ENCODE peak calls at places on chromosomes 11 and 22, in eight cellular contexts. J is mammary epithelial cell, P is GM12878, H is A549, C is breast epithelium, D is transverse colon, Y is uterus, O is adrenal gland. V is an unnamed sample. For H3K4me1, the result is how much of the 10 kb centered on the place peaks cover.

GRCh38 chr11:30155428-30155827 is 75.4 kb upstream of the FSHB start:
- DNase-seq in P (no peak), D (no peak), C (no peak), Y (no peak), H (no peak), O (no peak), J (no peak), V (no peak)

GRCh38 chr22:33389927-33390326 is 331.7 kb upstream of the SYN3 start:
- DNase-seq in H (no peak), D (no peak), O (no peak), C (no peak), J (no peak), Y (no peak), P (no peak), V (no peak)

GRCh38 chr22:38798496-38798895 is 4.6 kb upstream of the DNAL4 start:
- DNase-seq in C (no peak), D (no peak), O (no peak), H (no peak), P (no peak), Y (no peak), J (no peak), V (no peak)

GRCh38 chr11:17898071-17898470 is 114.8 kb downstream of the SERGEF start:
- DNase-seq in D (no peak), C (no peak), J (no peak), O (no peak), H (no peak), Y (no peak), P (no peak), V (no peak)

GRCh38 chr11:67400942-67401494 is 640 bp downstream of the PPP1CA start:
- DNase-seq in C (no peak), O (no peak), D (no peak), Y (peak), H (no peak), P (no peak), J (no peak), V (no peak)

GRCh38 chr11:134384406-134384805 is 27.6 kb downstream of the B3GAT1 start:
- DNase-seq in C (no peak), P (no peak), J (no peak), D (no peak), H (no peak), Y (no peak), O (no peak), V (no peak)

GRCh38 chr11:3859373-3859881 is 4.0 kb downstream of the STIM1 start:
- DNase-seq in H (no peak), Y (no peak), O (no peak), C (no peak), D (peak), P (no peak), J (no peak), V (peak)

GRCh38 chr11:115678942-115679341 is 174.7 kb upstream of the CADM1 start:
- DNase-seq in J (no peak), P (no peak), O (no peak), C (no peak), H (peak), D (peak), Y (no peak), V (peak)

GRCh38 chr11:126804363-126804762 is 196.2 kb downstream of the KIRREL3 start:
- DNase-seq in P (no peak), J (no peak), O (no peak), Y (no peak), C (no peak), H (no peak), D (no peak), V (no peak)

GRCh38 chr11:129881570-129882170 is 13.7 kb downstream of the NFRKB start:
- DNase-seq in C (no peak), H (peak), Y (no peak), O (peak), J (peak), P (no peak), D (no peak), V (no peak)

GRCh38 chr22:21761086-21761485 is 25.5 kb upstream of the YPEL1 start:
- DNase-seq in H (no peak), J (no peak), P (no peak), C (no peak), D (no peak), O (no peak), Y (no peak), V (no peak)

GRCh38 chr11:119832132-119832531 is 103.1 kb upstream of the NECTIN1 start:
- DNase-seq in O (no peak), P (no peak), H (no peak), J (no peak), C (no peak), Y (no peak), D (no peak), V (no peak)

GRCh38 chr11:122042981-122043380 is 73.0 kb downstream of the BLID start:
- DNase-seq in D (no peak), C (no peak), H (no peak), J (no peak), P (no peak), O (no peak), Y (no peak), V (no peak)

GRCh38 chr11:128290106-128290840 is 297.1 kb downstream of the ETS1 start:
- DNase-seq in Y (peak), O (peak), D (peak), C (peak), H (peak), J (peak), P (peak), V (peak)

DNA sequence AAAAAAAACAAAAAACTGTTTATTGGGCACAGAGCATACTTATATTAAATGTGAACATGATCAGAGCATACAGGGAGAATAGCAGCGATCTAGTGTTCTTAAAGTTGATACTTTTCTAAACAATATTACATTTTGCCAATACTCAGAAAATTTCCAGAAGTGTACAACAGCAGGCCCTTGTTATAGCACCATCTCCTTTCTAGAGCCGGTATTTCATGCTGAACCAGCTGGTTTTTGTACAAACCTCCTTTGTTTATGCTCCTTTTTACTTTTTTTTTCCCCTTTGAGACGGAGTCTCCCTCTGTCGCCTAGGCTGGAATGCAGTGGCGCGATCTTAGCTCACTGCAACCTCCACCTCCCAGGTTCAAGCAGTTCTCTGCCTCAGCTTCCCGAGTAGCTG is 90.7 kb downstream of the PPP6R3 start:
- DNase-seq in P (no peak), D (no peak), J (no peak), O (no peak), H (no peak), Y (no peak), C (no peak), V (no peak)
- H3K4me1 ChIP-seq in P (under half), D (under half), J (under half), O (under half), H (under half), Y (under half), C (under half), V (under half)

GRCh38 chr22:40817737-40818136 is 1.4 kb downstream of the SLC25A17 start:
- DNase-seq in J (no peak), O (no peak), C (no peak), P (peak), Y (no peak), H (no peak), D (no peak), V (no peak)
- H3K27ac ChIP-seq in J (peak), O (no peak), C (no peak), P (peak), Y (peak), H (no peak), D (no peak), V (no peak)

GRCh38 chr11:20022363-20023081 is 137.8 kb downstream of the DBX1 start:
- DNase-seq in Y (no peak), P (no peak), J (peak), D (no peak), C (no peak), H (peak), O (no peak), V (no peak)
- TF ChIP-seq CTCF in Y (no peak), P (no peak), J (no peak), D (no peak), C (no peak), H (no peak), O (no peak), V (no peak)

DNA sequence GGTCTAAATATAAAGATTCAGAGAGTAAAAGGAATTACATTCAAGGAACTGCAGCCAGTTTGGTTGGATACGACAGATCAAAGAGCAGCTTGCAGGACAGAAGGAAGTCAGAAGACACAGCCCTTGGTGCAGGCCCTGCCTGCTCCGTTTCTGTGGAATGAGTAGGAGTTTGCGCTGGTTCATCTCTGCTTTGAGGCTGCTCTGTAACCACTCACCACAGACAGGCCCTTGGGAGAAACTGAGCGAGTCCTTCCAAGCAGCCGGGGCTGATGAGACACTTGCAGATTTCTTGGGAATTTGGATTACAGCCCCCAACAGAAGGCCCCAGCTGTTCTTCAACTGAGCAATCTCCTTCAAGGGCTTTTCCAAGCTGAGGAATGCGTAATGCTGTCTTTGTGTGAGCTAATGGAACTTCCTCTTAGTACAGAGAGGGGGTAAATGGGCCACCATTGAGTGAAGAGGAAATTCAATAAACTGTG is 16.4 kb downstream of the IL10RA start:
- DNase-seq in D (peak), O (no peak), Y (peak), P (no peak), J (no peak), H (no peak), C (no peak), V (peak)
- H3K4me1 ChIP-seq in D (under half), O (under half), Y (under half), P (half or more), J (under half), H (under half), C (under half), V (under half)

GRCh38 chr11:408154-409007 is 6.4 kb downstream of the SIGIRR start:
- DNase-seq in Y (no peak), H (no peak), J (no peak), C (no peak), O (no peak), P (no peak), D (no peak), V (no peak)
- H3K27ac ChIP-seq in Y (no peak), H (no peak), J (no peak), C (no peak), O (no peak), P (no peak), D (no peak), V (no peak)

DNA sequence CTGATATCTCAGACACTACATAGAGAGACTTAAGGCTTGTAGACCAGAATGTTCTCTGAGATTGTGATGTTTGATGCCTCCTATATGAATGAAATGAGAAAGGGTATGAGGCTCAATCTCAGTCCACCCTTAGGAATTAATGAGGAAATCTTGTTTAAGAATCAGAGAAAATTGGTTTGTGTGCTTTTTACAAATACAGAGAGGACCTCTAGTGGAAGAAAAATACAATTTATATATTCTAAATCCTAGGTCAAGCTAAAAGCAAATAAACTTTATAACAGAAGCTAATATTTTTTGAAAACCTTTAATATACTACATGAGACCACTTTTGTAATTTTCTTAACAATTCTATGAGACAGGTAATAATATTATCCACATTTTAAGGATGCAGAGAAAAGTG is 5.0 kb upstream of the OR52H1 start:
- DNase-seq in P (no peak), H (no peak), Y (no peak), C (no peak), J (no peak), O (no peak), D (no peak), V (no peak)
- TF ChIP-seq CTCF in P (peak), H (peak), Y (no peak), C (no peak), J (no peak), O (no peak), D (no peak), V (peak)

GRCh38 chr22:39941661-39942060 is 18.5 kb upstream of the TMA7B start:
- DNase-seq in J (no peak), Y (no peak), C (no peak), P (no peak), O (no peak), H (no peak), D (no peak), V (no peak)
- H3K4me1 ChIP-seq in J (under half), Y (under half), C (under half), P (under half), O (under half), H (under half), D (under half), V (under half)

DNA sequence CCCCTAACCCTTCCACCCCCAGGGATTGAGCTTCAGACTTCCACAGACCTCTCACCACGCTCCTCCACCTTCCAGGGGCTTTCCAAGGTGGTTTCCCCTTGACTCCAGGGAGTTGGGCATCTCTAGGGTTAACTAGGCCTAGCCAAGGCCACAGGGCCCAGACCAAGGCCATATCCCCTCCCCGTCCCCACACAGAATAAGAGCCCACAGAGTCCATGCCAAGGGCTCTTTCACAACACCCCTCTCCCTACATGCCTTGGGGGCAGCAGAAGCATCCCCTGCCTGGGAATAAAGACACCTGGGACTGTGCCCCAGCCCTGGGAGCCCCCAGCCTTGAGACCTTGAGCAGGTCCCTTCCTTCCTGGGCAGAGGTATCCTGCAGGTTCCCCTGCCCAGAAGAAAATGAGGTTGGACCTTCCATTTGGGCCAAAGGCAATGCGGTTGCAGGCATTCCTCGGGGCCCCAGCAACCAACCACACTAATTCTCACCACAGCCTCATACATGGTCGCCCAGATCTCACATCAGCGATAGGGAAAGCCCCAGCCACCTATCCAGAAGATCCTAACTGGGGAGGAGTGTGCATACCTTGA is 1.8 kb downstream of the GDPD5 start:
- DNase-seq in O (no peak), P (no peak), J (no peak), Y (no peak), C (no peak), H (no peak), D (no peak), V (no peak)
- H3K27ac ChIP-seq in O (no peak), P (no peak), J (no peak), Y (no peak), C (no peak), H (no peak), D (no peak), V (no peak)

V was measured in heart right ventricle.